ENCODE peak calls at places on chromosomes 3 and 15, in ten cellular contexts. G, H, B, J, A, R, L, N, U and Q are unnamed samples.
A peak's percentile ranks its signal among the peaks of the same experiment; 100 is the strongest.

GRCh38 chr3:67357610-67358458 is 296.6 kb downstream of the SUCLG2 start:
- DNase-seq in L (no peak), U (no peak), N (no peak), B (no peak), H (peak; percentile 8), J (peak; percentile 27), R (no peak), A (peak; percentile 28), G (peak; percentile 35), Q (no peak)

GRCh38 chr15:48242531-48242930 is 36.4 kb downstream of the SLC12A1 start:
- DNase-seq in N (no peak), L (no peak), U (no peak), G (no peak), B (no peak), R (no peak), A (no peak), J (no peak), H (no peak), Q (no peak)

GRCh38 chr3:158780795-158781590 is 20.9 kb upstream of the MFSD1 start:
- DNase-seq in A (peak; percentile 36), R (no peak), H (no peak), L (no peak), J (no peak), B (no peak), G (no peak), N (no peak), U (no peak), Q (no peak)

GRCh38 chr3:195904364-195904763 is 4.0 kb downstream of the TNK2 start:
- DNase-seq in N (no peak), U (no peak), R (no peak), L (no peak), A (no peak), G (no peak), B (no peak), H (no peak), J (no peak), Q (no peak)

GRCh38 chr3:16522820-16523219 is 9.3 kb upstream of the RFTN1 start:
- DNase-seq in L (no peak), H (no peak), B (no peak), G (no peak), A (no peak), U (no peak), J (no peak), N (no peak), R (no peak), Q (no peak)

GRCh38 chr3:176780766-176781165 is 416.5 kb downstream of the TBL1XR1 start:
- DNase-seq in R (no peak), J (no peak), N (no peak), B (no peak), H (no peak), U (no peak), L (no peak), G (no peak), A (no peak), Q (no peak)

GRCh38 chr3:111080357-111080937 is 8.8 kb downstream of the NECTIN3 start:
- DNase-seq in U (no peak), N (no peak), H (peak; percentile 26), B (no peak), A (peak; percentile 3), G (peak; percentile 56), R (no peak), L (no peak), J (no peak), Q (no peak)

GRCh38 chr15:76107169-76107568 is 47.4 kb downstream of the TMEM266 start:
- DNase-seq in L (no peak), H (peak; percentile 60), G (peak; percentile 16), R (no peak), B (no peak), U (no peak), A (no peak), N (no peak), J (no peak), Q (no peak)

GRCh38 chr3:194266658-194267005 is 84.5 kb downstream of the CPN2 start:
- DNase-seq in N (peak; percentile 25), B (no peak), J (peak; percentile 7), G (no peak), L (peak; percentile 49), U (no peak), A (no peak), R (peak; percentile 43), H (no peak), Q (peak; percentile 7)
- H3K4me1 ChIP-seq in N (peaks cover 46% of the 10 kb centered on the region), B (peaks cover 54% of the 10 kb centered on the region), J (peaks cover 53% of the 10 kb centered on the region), G (peaks cover 11% of the 10 kb centered on the region), L (peaks cover 1% of the 10 kb centered on the region), U (peaks cover 45% of the 10 kb centered on the region), A (peaks cover 16% of the 10 kb centered on the region), R (peaks cover 51% of the 10 kb centered on the region), H (peaks cover 26% of the 10 kb centered on the region), Q (peaks cover 74% of the 10 kb centered on the region)

GRCh38 chr15:68279779-68280745 is 2.5 kb downstream of the FEM1B start:
- DNase-seq in N (no peak), B (no peak), J (no peak), H (peak; percentile 51), L (no peak), G (no peak), A (peak; percentile 25), U (no peak), R (no peak), Q (no peak)

GRCh38 chr15:68279218-68279533 is 1.6 kb downstream of the FEM1B start:
- DNase-seq in A (no peak), U (no peak), H (no peak), G (no peak), B (no peak), N (no peak), R (no peak), J (no peak), L (no peak), Q (no peak)

GRCh38 chr15:68277605-68278344 is at the start of gene FEM1B:
- DNase-seq in G (peak; percentile 93), N (no peak), R (peak; percentile 95), B (peak; percentile 77), A (peak; percentile 92), U (peak; percentile 87), H (peak; percentile 95), J (peak; percentile 91), L (peak; percentile 95), Q (peak; percentile 91)

GRCh38 chr15:68277131-68277604 is 377 bp upstream of the FEM1B start:
- DNase-seq in L (no peak), J (peak; percentile 42), H (no peak), U (no peak), G (peak; percentile 65), B (no peak), A (no peak), R (no peak), N (no peak), Q (peak; percentile 64)

DNA sequence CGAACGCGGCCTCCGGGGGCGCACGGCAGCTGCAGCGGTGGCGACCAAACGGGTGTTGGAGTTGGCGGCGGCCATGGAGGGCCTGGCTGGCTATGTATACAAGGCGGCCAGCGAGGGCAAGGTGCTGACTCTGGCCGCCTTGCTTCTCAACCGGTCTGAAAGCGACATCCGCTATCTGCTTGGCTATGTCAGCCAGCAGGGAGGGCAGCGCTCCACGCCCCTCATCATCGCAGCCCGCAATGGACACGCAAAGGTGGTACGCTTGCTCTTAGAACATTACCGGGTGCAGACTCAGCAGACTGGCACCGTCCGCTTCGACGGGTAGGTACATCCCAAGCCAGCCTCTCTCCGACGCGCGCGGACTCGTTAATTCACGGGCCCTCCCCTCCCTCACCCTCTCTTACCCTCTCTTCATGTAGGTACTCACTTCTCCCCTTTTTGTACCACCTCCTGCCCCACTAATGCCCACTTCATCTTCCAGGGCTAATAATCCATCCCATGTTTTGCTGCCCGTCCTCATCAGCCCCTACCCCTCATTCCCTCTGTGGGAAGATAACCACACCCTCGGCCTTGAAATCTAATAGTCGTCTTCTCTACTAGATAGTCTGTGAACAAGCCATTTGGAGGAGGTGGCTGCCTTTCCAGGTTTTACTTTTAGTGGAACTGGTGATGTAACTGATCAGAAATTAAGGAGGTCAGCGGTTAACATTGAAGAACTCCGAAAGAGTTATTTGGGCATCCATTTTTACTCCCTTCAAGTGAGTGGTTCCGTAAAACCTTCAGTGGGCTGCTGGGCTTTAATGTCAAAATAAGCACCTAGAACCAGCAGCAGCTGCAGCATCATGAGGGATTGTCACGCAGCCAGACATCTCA is 1.0 kb downstream of the FEM1B start:
- DNase-seq in H (peak; percentile 54), J (peak; percentile 54), U (peak; percentile 10), B (no peak), N (no peak), L (no peak), G (peak; percentile 66), R (peak; percentile 84), A (peak; percentile 78), Q (peak; percentile 59)
- TF ChIP-seq CTCF in H (peak; percentile 38), J (peak; percentile 15), U (no peak), B (no peak), N (no peak), L (peak; percentile 38), G (peak; percentile 6), R (no peak), A (peak; percentile 52), Q (no peak)

GRCh38 chr15:29262738-29263137 is 6.9 kb downstream of the NSMCE3 start:
- DNase-seq in L (no peak), J (no peak), N (no peak), U (no peak), H (no peak), A (no peak), B (no peak), G (no peak), R (no peak), Q (no peak)

GRCh38 chr15:29263289-29263688 is 6.3 kb downstream of the NSMCE3 start:
- DNase-seq in H (no peak), N (no peak), R (no peak), G (no peak), U (no peak), L (no peak), J (no peak), B (no peak), A (no peak), Q (no peak)

GRCh38 chr15:29269485-29270168 is at the start of gene NSMCE3:
- DNase-seq in N (no peak), L (peak; percentile 92), U (peak; percentile 77), G (peak; percentile 87), R (peak; percentile 87), B (peak; percentile 72), J (peak; percentile 91), H (peak; percentile 83), A (peak; percentile 91), Q (peak; percentile 89)

GRCh38 chr15:29268706-29269484 is 727 bp downstream of the NSMCE3 start:
- DNase-seq in B (no peak), U (no peak), L (peak; percentile 70), J (peak; percentile 27), A (peak; percentile 47), G (peak; percentile 51), H (peak; percentile 31), R (no peak), N (no peak), Q (peak; percentile 21)

DNA sequence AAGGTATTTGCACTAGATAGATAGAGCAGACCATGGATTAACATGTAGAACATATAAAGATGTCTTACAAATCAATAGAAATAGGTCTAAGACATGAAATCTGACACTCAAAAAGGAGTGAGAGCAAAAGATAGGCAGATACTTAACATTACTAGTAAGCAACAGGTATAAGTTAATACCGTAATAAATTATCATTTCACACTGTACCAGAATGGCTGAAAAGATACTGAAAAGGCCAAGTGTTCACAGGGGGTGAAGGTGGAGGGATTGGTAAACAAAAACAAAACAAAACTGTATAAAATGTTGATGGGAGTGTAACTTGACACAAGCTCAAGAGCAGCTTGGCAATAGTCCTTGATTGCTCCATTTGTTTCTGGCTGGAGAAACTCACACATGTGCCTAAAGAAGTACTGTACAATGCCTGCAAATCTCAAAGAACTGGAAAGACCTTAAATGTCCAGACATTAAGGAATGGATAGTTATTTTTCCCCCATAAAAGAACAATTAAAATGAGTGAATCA is 3.5 kb downstream of the NSMCE3 start:
- DNase-seq in U (no peak), N (no peak), R (no peak), H (no peak), A (no peak), J (no peak), L (no peak), G (no peak), B (no peak), Q (no peak)
- H3K4me3 ChIP-seq in U (no peak overlapping the region), N (no peak overlapping the region), R (no peak overlapping the region), H (no peak overlapping the region), A (no peak overlapping the region), J (no peak overlapping the region), L (no peak overlapping the region), G (no peak overlapping the region), B (no peak overlapping the region), Q (no peak overlapping the region)

GRCh38 chr3:177973241-177973840 is 562.9 kb upstream of the KCNMB2 start:
- DNase-seq in R (no peak), H (peak; percentile 57), L (no peak), B (no peak), N (no peak), A (no peak), J (no peak), G (peak; percentile 70), U (no peak), Q (no peak)

GRCh38 chr3:177966493-177966892 is 569.7 kb upstream of the KCNMB2 start:
- DNase-seq in R (no peak), U (no peak), H (no peak), G (no peak), N (no peak), J (no peak), L (no peak), B (no peak), A (no peak), Q (no peak)

DNA sequence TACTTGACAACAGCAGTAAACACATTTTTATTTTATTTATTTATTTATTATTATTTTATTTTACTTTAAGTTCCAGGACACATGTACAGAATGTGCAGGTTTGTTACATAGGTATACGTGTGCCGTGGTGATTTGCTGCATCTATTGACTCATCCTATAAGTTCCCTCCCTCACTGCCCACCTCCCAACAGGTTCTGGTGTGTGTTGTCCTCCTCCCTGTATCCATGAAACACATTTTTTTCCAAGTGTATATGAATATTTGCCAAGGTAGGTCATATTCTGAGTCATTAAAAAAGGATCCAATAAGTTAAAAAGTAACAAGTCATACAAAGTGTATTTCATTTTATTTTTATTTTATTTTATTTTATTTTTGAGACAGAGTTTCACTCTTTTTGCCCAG is 567.3 kb upstream of the KCNMB2 start:
- DNase-seq in U (no peak), H (peak; percentile 44), J (no peak), G (peak; percentile 68), L (no peak), A (no peak), N (no peak), R (no peak), B (no peak), Q (no peak)
- H3K4me1 ChIP-seq in U (peaks cover 9% of the 10 kb centered on the region), H (peaks cover 8% of the 10 kb centered on the region), J (no peaks in the 10 kb centered on the region), G (peaks cover 3% of the 10 kb centered on the region), L (no peaks in the 10 kb centered on the region), A (no peaks in the 10 kb centered on the region), N (no peaks in the 10 kb centered on the region), R (no peaks in the 10 kb centered on the region), B (no peaks in the 10 kb centered on the region), Q (no peaks in the 10 kb centered on the region)